ENCODE peak calls at places on chromosomes 7 and 10, in eight cellular contexts. N is glutamatergic neuron; O is posterior cingulate gyrus; E is OCI-M1; D is WERI-Rb-1; K is stimulated activated CD4-positive, alpha-beta T cell treated with anti-CD3 and anti-CD28 coated beads, Interleukin-12 subunit alpha, Interleukin-12 subunit beta, amount 100 ng/mL, for 24 hours; J is CD8-positive, alpha-beta T cell; T is A172. G is an unnamed sample.
A peak's percentile ranks its signal among the peaks of the same experiment; 100 is the strongest.

GRCh38 chr7:80139179-80139578 is 4.5 kb downstream of the GNAI1 start:
- DNase-seq in N (no peak), O (no peak), E (no peak), D (no peak), K (no peak), J (no peak), T (no peak), G (no peak)

GRCh38 chr7:66307591-66308215 is 102.6 kb downstream of the TPST1 start:
- DNase-seq in N (no peak), O (no peak), E (no peak), D (no peak), K (no peak), J (no peak), T (peak; percentile 37), G (no peak)

GRCh38 chr7:81231203-81231922 is 312.5 kb upstream of the SEMA3C start:
- DNase-seq in N (no peak), O (no peak), E (peak; percentile 96), D (no peak), K (no peak), J (no peak), T (no peak), G (no peak)

GRCh38 chr7:4834601-4835397 is 27.0 kb downstream of the PAPOLB start:
- DNase-seq in N (no peak), O (peak; percentile 67), E (no peak), D (no peak), K (no peak), J (no peak), T (no peak), G (no peak)

GRCh38 chr10:97718178-97718577 is 4.6 kb downstream of the MARVELD1 start:
- DNase-seq in N (no peak), O (peak; percentile 89), E (peak; percentile 88), D (no peak), K (no peak), J (no peak), T (no peak), G (peak; percentile 71)

GRCh38 chr7:19713676-19714075 is 4.8 kb upstream of the POLR1F start:
- DNase-seq in N (peak; percentile 26), O (no peak), E (peak; percentile 78), D (peak; percentile 11), K (peak; percentile 20), J (peak; percentile 4), T (peak; percentile 54), G (no peak)

GRCh38 chr7:133602291-133602690 is 349.4 kb downstream of the EXOC4 start:
- DNase-seq in N (no peak), O (no peak), E (no peak), D (no peak), K (no peak), J (no peak), T (no peak), G (no peak)

GRCh38 chr10:94194256-94194655 is 168.5 kb downstream of the NOC3L start:
- DNase-seq in N (no peak), O (no peak), E (no peak), D (no peak), K (no peak), J (no peak), T (peak; percentile 79), G (no peak)

GRCh38 chr7:127905491-127906330 is 125.5 kb downstream of the LRRC4 start:
- DNase-seq in N (no peak), O (no peak), E (no peak), D (no peak), K (no peak), J (no peak), T (no peak), G (no peak)